ENCODE peak calls at places on chromosome 22, in seven cellular contexts. D is ovary, K is IMR-90, I is body of pancreas, W is heart left ventricle, P is upper lobe of left lung, Z is Peyer's patch. J is an unnamed sample. For H3K4me1, the result is how much of the 10 kb centered on the place peaks cover.

GRCh38 chr22:20380486-20380885 is 13.5 kb upstream of the ZNF74 start:
- DNase-seq in D (no peak), K (no peak), I (no peak), W (no peak), P (no peak), Z (no peak), J (no peak)

GRCh38 chr22:40276877-40277823 is 69.2 kb upstream of the ADSL start:
- DNase-seq in D (no peak), K (peak), I (peak), W (no peak), P (no peak), Z (no peak), J (no peak)

GRCh38 chr22:44080936-44081853 is 57.1 kb downstream of the PARVB start:
- DNase-seq in D (peak), K (peak), I (peak), W (peak), P (peak), Z (peak), J (peak)

GRCh38 chr22:21741790-21742189 is 6.2 kb upstream of the YPEL1 start:
- DNase-seq in D (no peak), K (no peak), I (no peak), W (no peak), P (no peak), Z (no peak), J (no peak)

GRCh38 chr22:27845603-27846100 is 44.1 kb upstream of the MN1 start:
- DNase-seq in D (no peak), K (no peak), I (no peak), W (no peak), P (no peak), Z (peak), J (no peak)

GRCh38 chr22:40462195-40462988 is 92.0 kb downstream of the SGSM3 start:
- DNase-seq in D (no peak), K (no peak), I (no peak), W (no peak), P (no peak), Z (peak), J (no peak)

GRCh38 chr22:27918351-27919221 is 470 bp downstream of the PITPNB start:
- DNase-seq in D (peak), K (peak), I (peak), W (peak), P (peak), Z (peak), J (peak)

GRCh38 chr22:20414450-20414849 is 20.5 kb downstream of the ZNF74 start:
- DNase-seq in D (no peak), K (no peak), I (no peak), W (no peak), P (no peak), Z (peak), J (no peak)

GRCh38 chr22:18970948-18971315 is 34.8 kb upstream of the PRODH start:
- DNase-seq in D (no peak), K (no peak), I (no peak), W (no peak), P (no peak), Z (no peak), J (no peak)

GRCh38 chr22:43401661-43402060 is 10.2 kb upstream of the MPPED1 start:
- DNase-seq in D (no peak), K (no peak), I (no peak), W (no peak), P (no peak), Z (no peak), J (no peak)

GRCh38 chr22:37525073-37525745 is 6.0 kb upstream of the CARD10 start:
- DNase-seq in D (no peak), K (peak), I (no peak), W (no peak), P (no peak), Z (peak), J (no peak)

GRCh38 chr22:25172153-25172552 is 27.5 kb upstream of the CRYBB3 start:
- DNase-seq in D (no peak), K (no peak), I (peak), W (peak), P (peak), Z (no peak), J (no peak)

GRCh38 chr22:37726240-37726887 is 29.5 kb downstream of the TRIOBP start:
- DNase-seq in D (no peak), K (peak), I (no peak), W (no peak), P (no peak), Z (no peak), J (no peak)

GRCh38 chr22:29842740-29843139 is 4.7 kb upstream of the ASCC2 start:
- DNase-seq in D (no peak), K (peak), I (peak), W (no peak), P (no peak), Z (no peak), J (no peak)

GRCh38 chr22:43537019-43537585 is 125.3 kb downstream of the MPPED1 start:
- DNase-seq in D (no peak), K (no peak), I (no peak), W (no peak), P (no peak), Z (peak), J (no peak)

GRCh38 chr22:27576815-27577564 is 224.6 kb downstream of the MN1 start:
- DNase-seq in D (no peak), K (peak), I (peak), W (peak), P (no peak), Z (no peak), J (no peak)

GRCh38 chr22:38310518-38311330 is 6.5 kb downstream of the CSNK1E start:
- DNase-seq in D (no peak), K (no peak), I (no peak), W (peak), P (no peak), Z (no peak), J (no peak)

GRCh38 chr22:43188829-43189545 is 2.1 kb upstream of the TTLL12 start:
- DNase-seq in D (no peak), K (no peak), I (no peak), W (peak), P (no peak), Z (no peak), J (no peak)

GRCh38 chr22:42996646-42997365 is 18.1 kb downstream of the PACSIN2 start:
- DNase-seq in D (peak), K (no peak), I (peak), W (no peak), P (no peak), Z (no peak), J (no peak)

GRCh38 chr22:27632451-27633295 is 168.9 kb downstream of the MN1 start:
- DNase-seq in D (no peak), K (no peak), I (peak), W (peak), P (no peak), Z (no peak), J (no peak)

GRCh38 chr22:20267441-20268288 is 453 bp downstream of the RTN4R start:
- DNase-seq in D (peak), K (no peak), I (peak), W (no peak), P (no peak), Z (no peak), J (no peak)

GRCh38 chr22:37485006-37485713 is 1.0 kb downstream of the MFNG start:
- DNase-seq in D (no peak), K (no peak), I (peak), W (peak), P (peak), Z (peak), J (no peak)

GRCh38 chr22:38075961-38076360 is 8.0 kb downstream of the SLC16A8 start:
- DNase-seq in D (no peak), K (no peak), I (no peak), W (no peak), P (no peak), Z (no peak), J (no peak)

GRCh38 chr22:45008853-45009751 is 703 bp downstream of the PHF21B start:
- DNase-seq in D (peak), K (no peak), I (no peak), W (no peak), P (no peak), Z (no peak), J (no peak)

GRCh38 chr22:30922151-30922611 is 46.4 kb downstream of the MORC2 start:
- DNase-seq in D (peak), K (peak), I (peak), W (peak), P (peak), Z (peak), J (no peak)

GRCh38 chr22:28728002-28728401 is 13.6 kb downstream of the CHEK2 start:
- DNase-seq in D (no peak), K (no peak), I (no peak), W (no peak), P (no peak), Z (no peak), J (no peak)

GRCh38 chr22:46220921-46221320 is 29.2 kb downstream of the CDPF1 start:
- DNase-seq in D (no peak), K (peak), I (no peak), W (no peak), P (no peak), Z (no peak), J (no peak)

GRCh38 chr22:37817705-37818311 is 5.4 kb upstream of the GALR3 start:
- DNase-seq in D (peak), K (peak), I (peak), W (peak), P (peak), Z (peak), J (peak)

GRCh38 chr22:46798366-46799057 is 36.1 kb downstream of the TBC1D22A start:
- DNase-seq in D (peak), K (peak), I (peak), W (peak), P (peak), Z (peak), J (peak)

GRCh38 chr22:21098099-21098671 is 52.4 kb downstream of the LRRC74B start:
- DNase-seq in D (no peak), K (no peak), I (no peak), W (no peak), P (no peak), Z (no peak), J (no peak)

GRCh38 chr22:30252411-30253204 is 6.0 kb upstream of the LIF start:
- DNase-seq in D (no peak), K (no peak), I (no peak), W (no peak), P (no peak), Z (no peak), J (no peak)

GRCh38 chr22:50173221-50173982 is 2.9 kb downstream of the PANX2 start:
- DNase-seq in D (peak), K (no peak), I (no peak), W (peak), P (peak), Z (no peak), J (no peak)

GRCh38 chr22:50170453-50171318 is at the start of gene PANX2:
- DNase-seq in D (peak), K (no peak), I (no peak), W (peak), P (no peak), Z (no peak), J (no peak)

GRCh38 chr22:50169774-50170341 is 673 bp upstream of the PANX2 start:
- DNase-seq in D (peak), K (no peak), I (peak), W (peak), P (peak), Z (no peak), J (no peak)

GRCh38 chr22:50171965-50172421 is 1.5 kb downstream of the PANX2 start:
- DNase-seq in D (peak), K (no peak), I (no peak), W (no peak), P (no peak), Z (no peak), J (no peak)

GRCh38 chr22:50171319-50171964 is 911 bp downstream of the PANX2 start:
- DNase-seq in D (peak), K (no peak), I (no peak), W (peak), P (no peak), Z (no peak), J (no peak)
- H3K4me3 ChIP-seq in D (peak), K (peak), I (no peak), W (no peak), P (peak), Z (peak), J (no peak)

GRCh38 chr22:17846326-17846992 is 72.2 kb upstream of the BID start:
- DNase-seq in D (peak), K (no peak), I (peak), W (peak), P (no peak), Z (no peak), J (peak)

GRCh38 chr22:17855891-17856290 is 81.6 kb upstream of the BID start:
- DNase-seq in D (no peak), K (no peak), I (no peak), W (no peak), P (no peak), Z (no peak), J (no peak)

GRCh38 chr22:17847360-17848078 is 73.2 kb upstream of the BID start:
- DNase-seq in D (no peak), K (no peak), I (no peak), W (peak), P (no peak), Z (no peak), J (no peak)

GRCh38 chr22:17853066-17853465 is 78.8 kb upstream of the BID start:
- DNase-seq in D (no peak), K (no peak), I (peak), W (peak), P (no peak), Z (no peak), J (no peak)

DNA sequence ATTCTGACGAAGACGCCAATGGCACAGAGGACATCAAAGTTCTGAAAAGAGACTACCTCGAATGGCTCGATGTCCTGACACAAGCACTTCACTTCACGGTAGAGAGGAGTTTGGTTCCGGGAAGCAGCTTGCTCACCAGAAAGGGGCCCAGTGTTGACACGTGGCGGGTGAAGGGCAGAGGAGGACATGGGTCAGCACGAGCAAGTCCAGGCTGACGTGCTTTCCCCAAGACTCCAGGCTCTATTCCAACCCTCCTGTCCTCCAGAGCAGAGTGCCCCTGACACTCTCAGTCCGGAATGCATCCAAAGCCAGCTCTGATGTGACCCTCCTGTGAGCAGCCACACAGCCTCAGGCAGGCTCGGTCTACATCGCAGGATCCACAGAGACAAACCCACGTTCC is 77.5 kb upstream of the BID start:
- DNase-seq in D (no peak), K (no peak), I (no peak), W (peak), P (no peak), Z (no peak), J (no peak)
- TF ChIP-seq POLR2A in D (no peak), K (no peak), I (no peak), W (no peak), P (no peak), Z (no peak), J (no peak)

GRCh38 chr22:22945195-22945594 is 57.6 kb downstream of the IGLL5 start:
- DNase-seq in D (peak), K (no peak), I (no peak), W (no peak), P (no peak), Z (no peak), J (peak)
- H3K4me1 ChIP-seq in D (under half), K (under half), I (under half), W (under half), P (under half), Z (under half), J (under half)

GRCh38 chr22:41888638-41889200 is 26.2 kb downstream of the SHISA8 start:
- DNase-seq in D (no peak), K (peak), I (no peak), W (no peak), P (no peak), Z (no peak), J (no peak)

GRCh38 chr22:41883400-41883799 is 31.5 kb downstream of the SHISA8 start:
- DNase-seq in D (no peak), K (no peak), I (no peak), W (no peak), P (no peak), Z (no peak), J (no peak)

GRCh38 chr22:41880653-41881052 is 34.2 kb downstream of the SHISA8 start:
- DNase-seq in D (no peak), K (no peak), I (no peak), W (no peak), P (no peak), Z (no peak), J (no peak)

GRCh38 chr22:41885116-41885515 is 29.8 kb downstream of the SHISA8 start:
- DNase-seq in D (no peak), K (no peak), I (no peak), W (no peak), P (no peak), Z (no peak), J (no peak)

GRCh38 chr22:41885576-41885975 is 29.3 kb downstream of the SHISA8 start:
- DNase-seq in D (no peak), K (no peak), I (no peak), W (no peak), P (no peak), Z (no peak), J (no peak)
- H3K4me3 ChIP-seq in D (no peak), K (no peak), I (no peak), W (no peak), P (no peak), Z (no peak), J (no peak)

GRCh38 chr22:36274547-36274946 is 21.6 kb downstream of the APOL1 start:
- DNase-seq in D (no peak), K (no peak), I (no peak), W (no peak), P (no peak), Z (no peak), J (no peak)

GRCh38 chr22:36280379-36280778 is 27.4 kb downstream of the APOL1 start:
- DNase-seq in D (peak), K (peak), I (no peak), W (no peak), P (no peak), Z (peak), J (no peak)

GRCh38 chr22:36279219-36279666 is 26.3 kb downstream of the APOL1 start:
- DNase-seq in D (no peak), K (no peak), I (no peak), W (no peak), P (no peak), Z (peak), J (no peak)

GRCh38 chr22:36281726-36282077 is 28.8 kb downstream of the APOL1 start:
- DNase-seq in D (peak), K (no peak), I (no peak), W (no peak), P (no peak), Z (no peak), J (no peak)

GRCh38 chr22:36277482-36278291 is 24.8 kb downstream of the APOL1 start:
- DNase-seq in D (peak), K (peak), I (peak), W (peak), P (peak), Z (peak), J (no peak)
- TF ChIP-seq POLR2A in D (no peak), K (peak), I (no peak), W (no peak), P (no peak), Z (no peak), J (no peak)

GRCh38 chr22:49959782-49960158 is 802 bp upstream of the PIM3 start:
- DNase-seq in D (peak), K (no peak), I (peak), W (no peak), P (peak), Z (peak), J (no peak)

GRCh38 chr22:49958462-49958921 is 2.1 kb upstream of the PIM3 start:
- DNase-seq in D (no peak), K (no peak), I (no peak), W (peak), P (peak), Z (no peak), J (no peak)

GRCh38 chr22:49957826-49958461 is 2.6 kb upstream of the PIM3 start:
- DNase-seq in D (no peak), K (no peak), I (peak), W (peak), P (peak), Z (no peak), J (no peak)

GRCh38 chr22:49960159-49960966 is at the start of gene PIM3:
- DNase-seq in D (peak), K (peak), I (peak), W (peak), P (peak), Z (peak), J (peak)

GRCh38 chr22:49958961-49959781 is 1.4 kb upstream of the PIM3 start:
- DNase-seq in D (no peak), K (no peak), I (peak), W (peak), P (peak), Z (no peak), J (no peak)
- H3K4me1 ChIP-seq in D (under half), K (under half), I (half or more), W (half or more), P (half or more), Z (under half), J (under half)

GRCh38 chr22:48578138-48579034 is 1249.3 kb downstream of the BRD1 start:
- DNase-seq in D (no peak), K (no peak), I (no peak), W (peak), P (no peak), Z (no peak), J (no peak)

GRCh38 chr22:48575567-48576332 is 1251.9 kb downstream of the BRD1 start:
- DNase-seq in D (peak), K (no peak), I (no peak), W (peak), P (no peak), Z (no peak), J (no peak)

GRCh38 chr22:48576333-48577013 is 1251.2 kb downstream of the BRD1 start:
- DNase-seq in D (peak), K (no peak), I (no peak), W (peak), P (no peak), Z (no peak), J (no peak)

GRCh38 chr22:48577691-48578090 is 1250.0 kb downstream of the BRD1 start:
- DNase-seq in D (no peak), K (no peak), I (no peak), W (peak), P (no peak), Z (no peak), J (no peak)

DNA sequence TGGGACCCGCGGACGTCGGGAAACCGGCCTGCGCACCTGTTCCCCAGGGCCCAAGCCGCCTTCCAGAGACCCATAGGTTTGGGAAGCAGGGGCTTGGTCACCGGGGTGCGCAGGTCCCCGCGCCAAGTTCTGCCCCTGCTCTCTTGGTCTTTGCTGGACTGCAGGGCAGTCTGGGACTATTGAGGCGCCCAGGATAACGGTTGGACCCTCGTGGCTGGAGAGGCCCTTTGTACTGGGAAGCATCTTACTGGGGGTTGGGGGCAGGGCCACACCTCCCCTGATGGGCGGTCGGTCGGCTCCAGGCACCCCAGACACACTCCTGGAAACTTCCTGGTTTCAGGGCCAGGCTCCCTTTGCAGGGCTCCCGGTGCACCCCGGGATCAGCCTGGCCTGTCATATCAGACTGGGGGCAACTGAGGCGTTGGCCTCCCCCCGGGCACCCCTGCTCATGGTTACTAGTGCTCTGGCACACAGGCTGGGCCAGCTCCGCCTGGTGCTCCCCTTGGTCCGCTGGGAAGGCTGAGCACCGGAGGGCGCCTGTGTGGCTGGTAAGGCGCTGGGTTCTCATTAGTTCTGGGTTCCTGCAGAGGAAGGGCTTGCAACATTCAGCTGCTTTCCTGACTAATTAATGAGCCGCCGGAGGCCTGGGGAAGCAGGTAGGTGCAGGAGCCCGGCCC is 1250.5 kb downstream of the BRD1 start:
- DNase-seq in D (no peak), K (no peak), I (no peak), W (peak), P (no peak), Z (no peak), J (no peak)
- H3K4me3 ChIP-seq in D (no peak), K (no peak), I (no peak), W (peak), P (peak), Z (no peak), J (peak)

GRCh38 chr22:26496456-26496855 is 12.8 kb downstream of the SRRD start:
- DNase-seq in D (no peak), K (no peak), I (no peak), W (no peak), P (no peak), Z (no peak), J (no peak)
- TF ChIP-seq POLR2A in D (no peak), K (no peak), I (no peak), W (no peak), P (no peak), Z (no peak), J (no peak)